ENCODE peak calls at places on chromosome 14, in five cellular contexts. I is epithelial cell of esophagus, D is AG04450, A is psoas muscle, X is neural crest cell. Q is an unnamed sample.

GRCh38 chr14:73599494-73599893 is 7.8 kb downstream of the ACOT4 start:
- DNase-seq in I (no peak), D (no peak), A (no peak), X (no peak), Q (no peak)

GRCh38 chr14:101980700-101981099 is 16.3 kb downstream of the DYNC1H1 start:
- DNase-seq in I (peak), D (peak), A (peak), X (no peak), Q (no peak)

GRCh38 chr14:105021656-105022275 is 883 bp upstream of the CDCA4 start:
- DNase-seq in I (peak), D (no peak), A (no peak), X (peak), Q (no peak)

GRCh38 chr14:50085570-50086315 is 30.6 kb downstream of the VCPKMT start:
- DNase-seq in I (peak), D (no peak), A (no peak), X (no peak), Q (no peak)

GRCh38 chr14:68768316-68768715 is 24.6 kb downstream of the ZFP36L1 start:
- DNase-seq in I (no peak), D (no peak), A (no peak), X (no peak), Q (peak)

GRCh38 chr14:55780156-55780946 is 200.3 kb downstream of the KTN1 start:
- DNase-seq in I (peak), D (no peak), A (peak), X (no peak), Q (no peak)

GRCh38 chr14:91315844-91316267 is 71.4 kb upstream of the GPR68 start:
- DNase-seq in I (no peak), D (no peak), A (no peak), X (no peak), Q (no peak)

GRCh38 chr14:92728781-92729364 is 19.6 kb downstream of the LGMN start:
- DNase-seq in I (peak), D (no peak), A (no peak), X (no peak), Q (no peak)

GRCh38 chr14:58815046-58815701 is 177.4 kb downstream of the DACT1 start:
- DNase-seq in I (no peak), D (no peak), A (no peak), X (no peak), Q (no peak)

DNA sequence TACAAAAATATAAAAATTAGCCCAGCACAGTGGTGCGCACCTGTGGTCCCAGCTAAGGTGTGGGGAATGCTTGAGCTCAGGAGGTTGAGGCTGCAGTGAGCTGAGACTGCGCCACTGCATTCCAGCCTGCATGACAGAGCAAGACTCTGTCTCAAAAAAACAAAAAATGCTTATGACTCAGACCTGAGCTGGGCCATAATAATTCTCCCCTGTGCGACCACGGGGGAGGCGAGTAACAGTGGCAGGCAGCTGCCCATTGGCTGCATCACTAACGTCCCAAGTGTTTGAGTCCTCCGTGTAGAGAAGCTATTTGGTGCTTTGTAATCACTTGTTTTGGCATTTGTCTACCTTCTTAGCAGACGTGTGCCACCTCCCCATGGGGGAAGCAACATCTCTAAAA is 24.9 kb downstream of the PSMC1 start:
- DNase-seq in I (peak), D (peak), A (no peak), X (no peak), Q (no peak)
- TF ChIP-seq CTCF in I (no peak), D (no peak), A (no peak), X (no peak), Q (no peak)

GRCh38 chr14:24146978-24147760 is at the start of gene RNF31:
- DNase-seq in I (peak), D (peak), A (peak), X (peak), Q (peak)
- TF ChIP-seq CTCF in I (no peak), D (no peak), A (no peak), X (no peak), Q (no peak)

GRCh38 chr14:106585692-106586091 is 1059.3 kb downstream of the TMEM121 start:
- DNase-seq in I (no peak), D (no peak), A (no peak), X (no peak), Q (no peak)
- TF ChIP-seq CTCF in I (no peak), D (no peak), A (no peak), X (no peak), Q (no peak)

GRCh38 chr14:38731962-38732361 is 371.1 kb downstream of the SEC23A start:
- DNase-seq in I (no peak), D (no peak), A (no peak), X (no peak), Q (no peak)
- TF ChIP-seq CTCF in I (no peak), D (no peak), A (no peak), X (no peak), Q (no peak)

GRCh38 chr14:76918751-76919421 is 92.7 kb downstream of the LRRC74A start:
- DNase-seq in I (peak), D (peak), A (peak), X (no peak), Q (peak)
- TF ChIP-seq CTCF in I (peak), D (no peak), A (no peak), X (peak), Q (no peak)

DNA sequence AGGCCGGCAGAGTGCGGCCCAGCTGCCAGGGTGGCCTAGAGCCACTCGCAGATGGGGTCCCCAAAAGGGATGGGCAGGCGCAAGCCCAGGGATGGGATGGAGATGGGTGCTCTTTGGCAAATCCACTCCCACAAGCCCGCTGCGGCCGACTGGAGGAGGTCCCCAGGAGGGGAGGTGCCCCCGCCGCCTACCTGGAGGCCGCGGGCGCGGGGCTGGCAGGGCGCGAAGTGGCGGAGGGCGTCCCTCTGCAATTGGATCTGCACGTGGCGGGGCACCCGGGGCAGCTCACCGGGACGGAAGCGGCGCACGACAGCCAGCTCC is 730 bp downstream of the PPP1R3E start:
- DNase-seq in I (no peak), D (no peak), A (no peak), X (no peak), Q (no peak)
- TF ChIP-seq CTCF in I (no peak), D (no peak), A (no peak), X (no peak), Q (no peak)

Q was measured in glutamatergic neuron.